ENCODE peak calls at places on chromosomes 11 and 22, in eight cellular contexts. One of them, this sample, is unnamed.

GRCh38 chr22:46453006-46453828 is 84.2 kb downstream of the CELSR1 start:
- DNase-seq in A549: no peak
- DNase-seq in H1: no peak
- DNase-seq in transverse colon: no peak
- DNase-seq in ovary: no peak
- DNase-seq in stomach: peak; percentile 85
- DNase-seq in tibial nerve: no peak
- DNase-seq in K562: no peak
- DNase-seq in this sample: no peak

GRCh38 chr11:75526192-75526541 is 426 bp upstream of the GDPD5 start:
- DNase-seq in A549: no peak
- DNase-seq in H1: no peak
- DNase-seq in transverse colon: no peak
- DNase-seq in ovary: no peak
- DNase-seq in stomach: no peak
- DNase-seq in tibial nerve: no peak
- DNase-seq in K562: no peak
- DNase-seq in this sample: no peak

GRCh38 chr11:20973959-20974358 is 304.6 kb downstream of the NELL1 start:
- DNase-seq in A549: no peak
- DNase-seq in H1: no peak
- DNase-seq in transverse colon: no peak
- DNase-seq in ovary: no peak
- DNase-seq in stomach: no peak
- DNase-seq in tibial nerve: no peak
- DNase-seq in K562: no peak
- DNase-seq in this sample: no peak

GRCh38 chr11:47361419-47361818 is 8.9 kb upstream of the MYBPC3 start:
- DNase-seq in A549: no peak
- DNase-seq in H1: no peak
- DNase-seq in transverse colon: no peak
- DNase-seq in ovary: no peak
- DNase-seq in stomach: no peak
- DNase-seq in tibial nerve: no peak
- DNase-seq in K562: no peak
- DNase-seq in this sample: no peak

GRCh38 chr11:30447246-30447645 is 124.3 kb downstream of the ARL14EP start:
- DNase-seq in A549: no peak
- DNase-seq in H1: no peak
- DNase-seq in transverse colon: no peak
- DNase-seq in ovary: no peak
- DNase-seq in stomach: no peak
- DNase-seq in tibial nerve: no peak
- DNase-seq in K562: no peak
- DNase-seq in this sample: no peak

GRCh38 chr22:50694766-50695420 is 22.3 kb downstream of the SHANK3 start:
- DNase-seq in A549: no peak
- DNase-seq in H1: no peak
- DNase-seq in transverse colon: no peak
- DNase-seq in ovary: no peak
- DNase-seq in stomach: no peak
- DNase-seq in tibial nerve: no peak
- DNase-seq in K562: no peak
- DNase-seq in this sample: peak; percentile 56

GRCh38 chr11:1305558-1306056 is 3.8 kb downstream of the TOLLIP start:
- DNase-seq in A549: no peak
- DNase-seq in H1: no peak
- DNase-seq in transverse colon: no peak
- DNase-seq in ovary: no peak
- DNase-seq in stomach: peak; percentile 25
- DNase-seq in tibial nerve: no peak
- DNase-seq in K562: no peak
- DNase-seq in this sample: no peak

GRCh38 chr11:23112987-23113886 is 253.0 kb upstream of the CCDC179 start:
- DNase-seq in A549: peak; percentile 12
- DNase-seq in H1: no peak
- DNase-seq in transverse colon: peak; percentile 77
- DNase-seq in ovary: no peak
- DNase-seq in stomach: peak; percentile 57
- DNase-seq in tibial nerve: no peak
- DNase-seq in K562: peak; percentile 3
- DNase-seq in this sample: no peak

GRCh38 chr22:21703684-21704316 is 31.8 kb downstream of the YPEL1 start:
- DNase-seq in A549: no peak
- DNase-seq in H1: no peak
- DNase-seq in transverse colon: no peak
- DNase-seq in ovary: no peak
- DNase-seq in stomach: no peak
- DNase-seq in tibial nerve: no peak
- DNase-seq in K562: no peak
- DNase-seq in this sample: no peak

GRCh38 chr22:23092217-23092955 is 22.1 kb downstream of the GNAZ start:
- DNase-seq in A549: no peak
- DNase-seq in H1: no peak
- DNase-seq in transverse colon: no peak
- DNase-seq in ovary: no peak
- DNase-seq in stomach: no peak
- DNase-seq in tibial nerve: no peak
- DNase-seq in K562: peak; percentile 53
- DNase-seq in this sample: no peak

GRCh38 chr11:57200937-57201336 is 19.2 kb downstream of the LRRC55 start:
- DNase-seq in A549: no peak
- DNase-seq in H1: no peak
- DNase-seq in transverse colon: no peak
- DNase-seq in ovary: no peak
- DNase-seq in stomach: no peak
- DNase-seq in tibial nerve: no peak
- DNase-seq in K562: no peak
- DNase-seq in this sample: no peak

GRCh38 chr11:7019500-7020182 is 505 bp downstream of the ZNF214 start:
- DNase-seq in A549: no peak
- DNase-seq in H1: no peak
- DNase-seq in transverse colon: peak; percentile 14
- DNase-seq in ovary: peak; percentile 28
- DNase-seq in stomach: no peak
- DNase-seq in tibial nerve: no peak
- DNase-seq in K562: no peak
- DNase-seq in this sample: peak; percentile 71

GRCh38 chr11:62974848-62975522 is 9.8 kb downstream of the SLC22A6 start:
- DNase-seq in A549: peak; percentile 54
- DNase-seq in H1: peak; percentile 25
- DNase-seq in transverse colon: peak; percentile 85
- DNase-seq in ovary: no peak
- DNase-seq in stomach: peak; percentile 72
- DNase-seq in tibial nerve: no peak
- DNase-seq in K562: peak; percentile 48
- DNase-seq in this sample: peak; percentile 54

GRCh38 chr11:113997473-113997872 is 22.6 kb downstream of the HTR3A start:
- DNase-seq in A549: no peak
- DNase-seq in H1: no peak
- DNase-seq in transverse colon: no peak
- DNase-seq in ovary: no peak
- DNase-seq in stomach: no peak
- DNase-seq in tibial nerve: no peak
- DNase-seq in K562: no peak
- DNase-seq in this sample: no peak

GRCh38 chr11:114075891-114076441 is 16.5 kb downstream of the ZBTB16 start:
- DNase-seq in A549: peak; percentile 46
- DNase-seq in H1: no peak
- DNase-seq in transverse colon: no peak
- DNase-seq in ovary: peak; percentile 42
- DNase-seq in stomach: no peak
- DNase-seq in tibial nerve: no peak
- DNase-seq in K562: peak; percentile 63
- DNase-seq in this sample: peak; percentile 77

GRCh38 chr11:36508743-36509142 is 1.3 kb downstream of the TRAF6 start:
- DNase-seq in A549: no peak
- DNase-seq in H1: no peak
- DNase-seq in transverse colon: no peak
- DNase-seq in ovary: no peak
- DNase-seq in stomach: no peak
- DNase-seq in tibial nerve: no peak
- DNase-seq in K562: no peak
- DNase-seq in this sample: no peak

GRCh38 chr11:76613901-76614300 is 56.6 kb downstream of the LRRC32 start:
- DNase-seq in A549: no peak
- DNase-seq in H1: no peak
- DNase-seq in transverse colon: no peak
- DNase-seq in ovary: no peak
- DNase-seq in stomach: no peak
- DNase-seq in tibial nerve: no peak
- DNase-seq in K562: no peak
- DNase-seq in this sample: peak; percentile 35

DNA sequence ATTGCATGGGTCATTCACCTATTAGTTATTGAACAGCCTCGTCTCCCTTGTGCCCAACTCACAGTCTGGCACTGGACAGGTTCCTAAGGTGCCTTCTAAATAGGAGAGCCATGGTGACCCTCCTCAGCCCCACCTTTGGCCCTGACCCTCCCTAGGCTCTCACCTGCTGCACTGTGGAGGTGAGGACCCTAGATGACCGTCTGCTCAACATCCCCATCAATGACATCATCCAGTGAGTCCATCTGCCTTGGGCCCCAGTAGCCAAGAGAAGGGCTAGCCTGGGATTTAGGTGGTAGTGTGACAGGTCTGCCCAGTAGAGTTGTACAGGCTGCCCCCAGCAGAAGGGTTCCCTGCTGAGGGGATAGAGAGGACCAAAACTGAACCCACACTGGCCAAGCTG is 13.6 kb downstream of the UCP2 start:
- DNase-seq in A549: no peak
- DNase-seq in H1: no peak
- DNase-seq in transverse colon: no peak
- DNase-seq in ovary: no peak
- DNase-seq in stomach: no peak
- DNase-seq in tibial nerve: no peak
- DNase-seq in K562: no peak
- DNase-seq in this sample: no peak
- TF ChIP-seq POLR2A in A549: no peak
- TF ChIP-seq POLR2A in H1: no peak
- TF ChIP-seq POLR2A in transverse colon: no peak
- TF ChIP-seq POLR2A in ovary: no peak
- TF ChIP-seq POLR2A in stomach: no peak
- TF ChIP-seq POLR2A in tibial nerve: no peak
- TF ChIP-seq POLR2A in K562: no peak
- TF ChIP-seq POLR2A in this sample: no peak

GRCh38 chr11:125264091-125265022 is 99.8 kb downstream of the PKNOX2 start:
- DNase-seq in A549: no peak
- DNase-seq in H1: no peak
- DNase-seq in transverse colon: no peak
- DNase-seq in ovary: no peak
- DNase-seq in stomach: no peak
- DNase-seq in tibial nerve: no peak
- DNase-seq in K562: no peak
- DNase-seq in this sample: no peak

GRCh38 chr11:125263268-125263790 is 98.8 kb downstream of the PKNOX2 start:
- DNase-seq in A549: no peak
- DNase-seq in H1: peak; percentile 94
- DNase-seq in transverse colon: peak; percentile 57
- DNase-seq in ovary: peak; percentile 97
- DNase-seq in stomach: peak; percentile 53
- DNase-seq in tibial nerve: peak; percentile 50
- DNase-seq in K562: no peak
- DNase-seq in this sample: peak; percentile 86

GRCh38 chr11:125261471-125262087 is 97.0 kb downstream of the PKNOX2 start:
- DNase-seq in A549: no peak
- DNase-seq in H1: no peak
- DNase-seq in transverse colon: no peak
- DNase-seq in ovary: peak; percentile 61
- DNase-seq in stomach: no peak
- DNase-seq in tibial nerve: no peak
- DNase-seq in K562: no peak
- DNase-seq in this sample: no peak

GRCh38 chr11:125262194-125262824 is 97.8 kb downstream of the PKNOX2 start:
- DNase-seq in A549: no peak
- DNase-seq in H1: no peak
- DNase-seq in transverse colon: no peak
- DNase-seq in ovary: peak; percentile 51
- DNase-seq in stomach: no peak
- DNase-seq in tibial nerve: no peak
- DNase-seq in K562: no peak
- DNase-seq in this sample: no peak

DNA sequence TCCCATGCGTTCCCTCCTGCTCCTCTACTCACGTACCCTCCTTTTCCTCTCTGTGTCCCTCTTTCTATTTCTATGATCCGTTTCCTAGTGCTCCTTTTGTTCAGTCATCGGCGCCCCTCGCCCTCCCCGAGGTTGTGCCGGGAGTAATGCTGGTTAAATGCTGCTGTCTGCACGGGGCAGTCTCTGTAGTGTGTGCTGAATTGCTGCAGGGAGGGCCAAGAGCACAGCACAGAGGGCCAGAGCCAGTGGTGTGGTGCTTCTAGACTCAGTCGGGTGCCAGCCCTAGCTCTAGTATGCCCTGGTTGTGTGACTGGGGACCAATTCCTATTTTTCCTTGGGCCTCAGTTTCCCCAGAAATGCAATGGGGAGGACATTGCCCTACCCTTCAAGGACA is 98.3 kb downstream of the PKNOX2 start:
- DNase-seq in A549: no peak
- DNase-seq in H1: no peak
- DNase-seq in transverse colon: no peak
- DNase-seq in ovary: no peak
- DNase-seq in stomach: no peak
- DNase-seq in tibial nerve: no peak
- DNase-seq in K562: no peak
- DNase-seq in this sample: no peak
- TF ChIP-seq EP300 in A549: no peak
- TF ChIP-seq EP300 in H1: no peak
- TF ChIP-seq EP300 in transverse colon: no peak
- TF ChIP-seq EP300 in ovary: no peak
- TF ChIP-seq EP300 in stomach: no peak
- TF ChIP-seq EP300 in tibial nerve: no peak
- TF ChIP-seq EP300 in K562: no peak
- TF ChIP-seq EP300 in this sample: no peak

GRCh38 chr11:43806976-43807375 is 73.7 kb upstream of the ALKBH3 start:
- DNase-seq in A549: no peak
- DNase-seq in H1: no peak
- DNase-seq in transverse colon: no peak
- DNase-seq in ovary: no peak
- DNase-seq in stomach: no peak
- DNase-seq in tibial nerve: no peak
- DNase-seq in K562: no peak
- DNase-seq in this sample: no peak

GRCh38 chr11:43812471-43812870 is 68.2 kb upstream of the ALKBH3 start:
- DNase-seq in A549: no peak
- DNase-seq in H1: no peak
- DNase-seq in transverse colon: no peak
- DNase-seq in ovary: no peak
- DNase-seq in stomach: no peak
- DNase-seq in tibial nerve: no peak
- DNase-seq in K562: no peak
- DNase-seq in this sample: no peak

GRCh38 chr11:43810929-43811596 is 69.6 kb upstream of the ALKBH3 start:
- DNase-seq in A549: no peak
- DNase-seq in H1: no peak
- DNase-seq in transverse colon: no peak
- DNase-seq in ovary: no peak
- DNase-seq in stomach: no peak
- DNase-seq in tibial nerve: no peak
- DNase-seq in K562: peak; percentile 11
- DNase-seq in this sample: no peak
- TF ChIP-seq CTCF in A549: peak; percentile 5
- TF ChIP-seq CTCF in H1: peak; percentile 23
- TF ChIP-seq CTCF in transverse colon: peak; percentile 30
- TF ChIP-seq CTCF in ovary: peak; percentile 10
- TF ChIP-seq CTCF in stomach: no peak
- TF ChIP-seq CTCF in tibial nerve: no peak
- TF ChIP-seq CTCF in K562: peak; percentile 78
- TF ChIP-seq CTCF in this sample: no peak

GRCh38 chr11:72823105-72823804 is 9.0 kb downstream of the ATG16L2 start:
- DNase-seq in A549: no peak
- DNase-seq in H1: no peak
- DNase-seq in transverse colon: no peak
- DNase-seq in ovary: peak; percentile 33
- DNase-seq in stomach: no peak
- DNase-seq in tibial nerve: no peak
- DNase-seq in K562: no peak
- DNase-seq in this sample: peak; percentile 65
- TF ChIP-seq POLR2A in A549: no peak
- TF ChIP-seq POLR2A in H1: no peak
- TF ChIP-seq POLR2A in transverse colon: no peak
- TF ChIP-seq POLR2A in ovary: no peak
- TF ChIP-seq POLR2A in stomach: no peak
- TF ChIP-seq POLR2A in tibial nerve: no peak
- TF ChIP-seq POLR2A in K562: no peak
- TF ChIP-seq POLR2A in this sample: no peak